ENCODE peak calls at places on chromosomes 3 and 15, in eight cellular contexts. One of them, this sample, is unnamed.

GRCh38 chr3:154684021-154684420 is 254.0 kb upstream of the GPR149 start:
- DNase-seq in ureter: no peak
- DNase-seq in NCI-H524: no peak
- DNase-seq in stimulated activated CD8-positive, alpha-beta memory T cell treated with anti-CD3 and anti-CD28 coated beads, Interleukin-7, amount 100 ng/mL, for 24 hours: no peak
- DNase-seq in GM23338: peak; percentile 73
- DNase-seq in activated T-cell treated with anti-CD3 and anti-CD28 coated beads for 24 hours: no peak
- DNase-seq in DMS 273 treated with DMSO at 0.1 percent for 48 hours: no peak
- DNase-seq in NCI-H1417: no peak
- DNase-seq in this sample: no peak

GRCh38 chr3:197456271-197457091 is 99.3 kb downstream of the BDH1 start:
- DNase-seq in ureter: peak; percentile 89
- DNase-seq in NCI-H524: no peak
- DNase-seq in NCI-H1417: no peak
- DNase-seq in DMS 273 treated with DMSO at 0.1 percent for 48 hours: no peak
- DNase-seq in activated T-cell treated with anti-CD3 and anti-CD28 coated beads for 24 hours: peak; percentile 35
- DNase-seq in stimulated activated CD8-positive, alpha-beta memory T cell treated with anti-CD3 and anti-CD28 coated beads, Interleukin-7, amount 100 ng/mL, for 24 hours: peak; percentile 32
- DNase-seq in GM23338: peak; percentile 91
- DNase-seq in this sample: peak; percentile 94

GRCh38 chr3:100260081-100260684 is 609 bp upstream of the TBC1D23 start:
- DNase-seq in activated T-cell treated with anti-CD3 and anti-CD28 coated beads for 24 hours: no peak
- DNase-seq in GM23338: peak; percentile 81
- DNase-seq in DMS 273 treated with DMSO at 0.1 percent for 48 hours: peak; percentile 57
- DNase-seq in NCI-H1417: no peak
- DNase-seq in stimulated activated CD8-positive, alpha-beta memory T cell treated with anti-CD3 and anti-CD28 coated beads, Interleukin-7, amount 100 ng/mL, for 24 hours: no peak
- DNase-seq in ureter: peak; percentile 49
- DNase-seq in NCI-H524: peak; percentile 62
- DNase-seq in this sample: no peak

GRCh38 chr15:41827880-41828746 is at the start of gene JMJD7:
- DNase-seq in NCI-H524: peak; percentile 85
- DNase-seq in NCI-H1417: peak; percentile 75
- DNase-seq in DMS 273 treated with DMSO at 0.1 percent for 48 hours: no peak
- DNase-seq in ureter: peak; percentile 97
- DNase-seq in GM23338: peak; percentile 91
- DNase-seq in activated T-cell treated with anti-CD3 and anti-CD28 coated beads for 24 hours: peak; percentile 92
- DNase-seq in stimulated activated CD8-positive, alpha-beta memory T cell treated with anti-CD3 and anti-CD28 coated beads, Interleukin-7, amount 100 ng/mL, for 24 hours: peak; percentile 96
- DNase-seq in this sample: peak; percentile 97

GRCh38 chr3:187025656-187026320 is 95.5 kb downstream of the ST6GAL1 start:
- DNase-seq in activated T-cell treated with anti-CD3 and anti-CD28 coated beads for 24 hours: peak; percentile 44
- DNase-seq in stimulated activated CD8-positive, alpha-beta memory T cell treated with anti-CD3 and anti-CD28 coated beads, Interleukin-7, amount 100 ng/mL, for 24 hours: no peak
- DNase-seq in GM23338: no peak
- DNase-seq in ureter: no peak
- DNase-seq in DMS 273 treated with DMSO at 0.1 percent for 48 hours: no peak
- DNase-seq in NCI-H524: no peak
- DNase-seq in NCI-H1417: no peak
- DNase-seq in this sample: no peak

GRCh38 chr3:129239992-129240391 is 9.4 kb upstream of the COPG1 start:
- DNase-seq in DMS 273 treated with DMSO at 0.1 percent for 48 hours: no peak
- DNase-seq in GM23338: peak; percentile 41
- DNase-seq in NCI-H1417: no peak
- DNase-seq in activated T-cell treated with anti-CD3 and anti-CD28 coated beads for 24 hours: no peak
- DNase-seq in stimulated activated CD8-positive, alpha-beta memory T cell treated with anti-CD3 and anti-CD28 coated beads, Interleukin-7, amount 100 ng/mL, for 24 hours: no peak
- DNase-seq in NCI-H524: no peak
- DNase-seq in ureter: no peak
- DNase-seq in this sample: no peak

GRCh38 chr15:90838066-90838465 is 30.3 kb upstream of the FURIN start:
- DNase-seq in NCI-H1417: no peak
- DNase-seq in GM23338: no peak
- DNase-seq in stimulated activated CD8-positive, alpha-beta memory T cell treated with anti-CD3 and anti-CD28 coated beads, Interleukin-7, amount 100 ng/mL, for 24 hours: peak; percentile 72
- DNase-seq in DMS 273 treated with DMSO at 0.1 percent for 48 hours: no peak
- DNase-seq in ureter: no peak
- DNase-seq in activated T-cell treated with anti-CD3 and anti-CD28 coated beads for 24 hours: peak; percentile 80
- DNase-seq in NCI-H524: no peak
- DNase-seq in this sample: no peak

GRCh38 chr3:41267975-41268640 is 68.8 kb downstream of the CTNNB1 start:
- DNase-seq in NCI-H1417: no peak
- DNase-seq in GM23338: no peak
- DNase-seq in stimulated activated CD8-positive, alpha-beta memory T cell treated with anti-CD3 and anti-CD28 coated beads, Interleukin-7, amount 100 ng/mL, for 24 hours: no peak
- DNase-seq in NCI-H524: no peak
- DNase-seq in activated T-cell treated with anti-CD3 and anti-CD28 coated beads for 24 hours: no peak
- DNase-seq in DMS 273 treated with DMSO at 0.1 percent for 48 hours: no peak
- DNase-seq in ureter: no peak
- DNase-seq in this sample: no peak

GRCh38 chr3:9396301-9396631 is 1.1 kb upstream of the SETD5 start:
- DNase-seq in DMS 273 treated with DMSO at 0.1 percent for 48 hours: peak; percentile 57
- DNase-seq in activated T-cell treated with anti-CD3 and anti-CD28 coated beads for 24 hours: peak; percentile 71
- DNase-seq in GM23338: peak; percentile 96
- DNase-seq in stimulated activated CD8-positive, alpha-beta memory T cell treated with anti-CD3 and anti-CD28 coated beads, Interleukin-7, amount 100 ng/mL, for 24 hours: peak; percentile 59
- DNase-seq in NCI-H524: peak; percentile 91
- DNase-seq in ureter: peak; percentile 92
- DNase-seq in NCI-H1417: peak; percentile 88
- DNase-seq in this sample: no peak

GRCh38 chr3:57085211-57085610 is 24.7 kb downstream of the SPATA12 start:
- DNase-seq in NCI-H524: no peak
- DNase-seq in stimulated activated CD8-positive, alpha-beta memory T cell treated with anti-CD3 and anti-CD28 coated beads, Interleukin-7, amount 100 ng/mL, for 24 hours: no peak
- DNase-seq in GM23338: no peak
- DNase-seq in NCI-H1417: no peak
- DNase-seq in activated T-cell treated with anti-CD3 and anti-CD28 coated beads for 24 hours: no peak
- DNase-seq in ureter: no peak
- DNase-seq in DMS 273 treated with DMSO at 0.1 percent for 48 hours: no peak
- DNase-seq in this sample: no peak

GRCh38 chr3:184110316-184110725 is 13.5 kb downstream of the HTR3E start:
- DNase-seq in ureter: no peak
- DNase-seq in DMS 273 treated with DMSO at 0.1 percent for 48 hours: no peak
- DNase-seq in stimulated activated CD8-positive, alpha-beta memory T cell treated with anti-CD3 and anti-CD28 coated beads, Interleukin-7, amount 100 ng/mL, for 24 hours: no peak
- DNase-seq in GM23338: peak; percentile 38
- DNase-seq in NCI-H524: no peak
- DNase-seq in NCI-H1417: no peak
- DNase-seq in activated T-cell treated with anti-CD3 and anti-CD28 coated beads for 24 hours: no peak
- DNase-seq in this sample: no peak

GRCh38 chr15:31975446-31976229 is 54.7 kb upstream of the CHRNA7 start:
- DNase-seq in NCI-H524: peak; percentile 93
- DNase-seq in activated T-cell treated with anti-CD3 and anti-CD28 coated beads for 24 hours: no peak
- DNase-seq in GM23338: peak; percentile 38
- DNase-seq in stimulated activated CD8-positive, alpha-beta memory T cell treated with anti-CD3 and anti-CD28 coated beads, Interleukin-7, amount 100 ng/mL, for 24 hours: no peak
- DNase-seq in ureter: no peak
- DNase-seq in DMS 273 treated with DMSO at 0.1 percent for 48 hours: no peak
- DNase-seq in NCI-H1417: peak; percentile 40
- DNase-seq in this sample: no peak

GRCh38 chr15:57861039-57861638 is 154.6 kb downstream of the POLR2M start:
- DNase-seq in NCI-H1417: peak; percentile 53
- DNase-seq in activated T-cell treated with anti-CD3 and anti-CD28 coated beads for 24 hours: peak; percentile 23
- DNase-seq in GM23338: peak; percentile 76
- DNase-seq in DMS 273 treated with DMSO at 0.1 percent for 48 hours: no peak
- DNase-seq in stimulated activated CD8-positive, alpha-beta memory T cell treated with anti-CD3 and anti-CD28 coated beads, Interleukin-7, amount 100 ng/mL, for 24 hours: no peak
- DNase-seq in ureter: no peak
- DNase-seq in NCI-H524: peak; percentile 76
- DNase-seq in this sample: no peak

GRCh38 chr3:190522621-190523222 is 8.8 kb downstream of the IL1RAP start:
- DNase-seq in DMS 273 treated with DMSO at 0.1 percent for 48 hours: no peak
- DNase-seq in GM23338: no peak
- DNase-seq in NCI-H1417: no peak
- DNase-seq in ureter: no peak
- DNase-seq in stimulated activated CD8-positive, alpha-beta memory T cell treated with anti-CD3 and anti-CD28 coated beads, Interleukin-7, amount 100 ng/mL, for 24 hours: no peak
- DNase-seq in activated T-cell treated with anti-CD3 and anti-CD28 coated beads for 24 hours: no peak
- DNase-seq in NCI-H524: no peak
- DNase-seq in this sample: no peak

GRCh38 chr3:149198611-149199010 is 23.0 kb downstream of the CP start:
- DNase-seq in ureter: no peak
- DNase-seq in activated T-cell treated with anti-CD3 and anti-CD28 coated beads for 24 hours: no peak
- DNase-seq in NCI-H1417: peak; percentile 3
- DNase-seq in GM23338: peak; percentile 95
- DNase-seq in NCI-H524: no peak
- DNase-seq in DMS 273 treated with DMSO at 0.1 percent for 48 hours: no peak
- DNase-seq in stimulated activated CD8-positive, alpha-beta memory T cell treated with anti-CD3 and anti-CD28 coated beads, Interleukin-7, amount 100 ng/mL, for 24 hours: no peak
- DNase-seq in this sample: no peak

GRCh38 chr3:182783106-182783505 is 10.2 kb upstream of the ATP11B start:
- DNase-seq in DMS 273 treated with DMSO at 0.1 percent for 48 hours: no peak
- DNase-seq in NCI-H524: no peak
- DNase-seq in stimulated activated CD8-positive, alpha-beta memory T cell treated with anti-CD3 and anti-CD28 coated beads, Interleukin-7, amount 100 ng/mL, for 24 hours: no peak
- DNase-seq in GM23338: no peak
- DNase-seq in activated T-cell treated with anti-CD3 and anti-CD28 coated beads for 24 hours: no peak
- DNase-seq in ureter: no peak
- DNase-seq in NCI-H1417: no peak
- DNase-seq in this sample: no peak

GRCh38 chr15:71096676-71097075 is 18.6 kb upstream of the THSD4 start:
- DNase-seq in DMS 273 treated with DMSO at 0.1 percent for 48 hours: no peak
- DNase-seq in NCI-H1417: no peak
- DNase-seq in NCI-H524: no peak
- DNase-seq in ureter: no peak
- DNase-seq in stimulated activated CD8-positive, alpha-beta memory T cell treated with anti-CD3 and anti-CD28 coated beads, Interleukin-7, amount 100 ng/mL, for 24 hours: no peak
- DNase-seq in GM23338: no peak
- DNase-seq in activated T-cell treated with anti-CD3 and anti-CD28 coated beads for 24 hours: no peak
- DNase-seq in this sample: no peak

GRCh38 chr3:148646126-148646660 is 51.5 kb upstream of the AGTR1 start:
- DNase-seq in GM23338: no peak
- DNase-seq in ureter: no peak
- DNase-seq in NCI-H1417: no peak
- DNase-seq in activated T-cell treated with anti-CD3 and anti-CD28 coated beads for 24 hours: no peak
- DNase-seq in DMS 273 treated with DMSO at 0.1 percent for 48 hours: no peak
- DNase-seq in stimulated activated CD8-positive, alpha-beta memory T cell treated with anti-CD3 and anti-CD28 coated beads, Interleukin-7, amount 100 ng/mL, for 24 hours: no peak
- DNase-seq in NCI-H524: no peak
- DNase-seq in this sample: no peak

This sample was measured in osteocyte.